ENCODE peak calls at places on chromosomes 7 and 10, in four cellular contexts. O is PC-9, Y is OCI-LY7, L is psoas muscle. E is an unnamed sample.

GRCh38 chr7:32293833-32294232 is 196.3 kb downstream of the LSM5 start:
- DNase-seq in O (no peak), Y (no peak), L (no peak), E (no peak)

GRCh38 chr10:49625411-49625810 is 11.6 kb downstream of the CHAT start:
- DNase-seq in O (no peak), Y (no peak), L (no peak), E (no peak)

GRCh38 chr7:120043250-120043649 is 229.7 kb upstream of the KCND2 start:
- DNase-seq in O (no peak), Y (no peak), L (no peak), E (no peak)

GRCh38 chr10:123245264-123245663 is 91.1 kb downstream of the BUB3 start:
- DNase-seq in O (no peak), Y (no peak), L (no peak), E (no peak)

GRCh38 chr10:119896061-119896655 is 3.6 kb downstream of the SEC23IP start:
- DNase-seq in O (no peak), Y (no peak), L (no peak), E (no peak)

GRCh38 chr10:20631229-20631628 is 265.9 kb downstream of the NEBL start:
- DNase-seq in O (no peak), Y (no peak), L (no peak), E (no peak)

GRCh38 chr10:37681617-37681999 is 175.8 kb downstream of the ZNF248 start:
- DNase-seq in O (no peak), Y (no peak), L (no peak), E (no peak)

GRCh38 chr10:70052462-70053211 is at the start of gene MACROH2A2:
- DNase-seq in O (no peak), Y (no peak), L (peak; percentile 68), E (no peak)

GRCh38 chr10:93941603-93942002 is 47.8 kb downstream of the SLC35G1 start:
- DNase-seq in O (no peak), Y (no peak), L (no peak), E (no peak)

GRCh38 chr7:129150199-129150996 is 5.9 kb downstream of the TSPAN33 start:
- DNase-seq in O (no peak), Y (no peak), L (no peak), E (no peak)

GRCh38 chr7:142882338-142882678 is 3.2 kb downstream of the TRPV6 start:
- DNase-seq in O (peak; percentile 74), Y (no peak), L (no peak), E (no peak)

GRCh38 chr10:120732643-120733313 is 118.4 kb upstream of the WDR11 start:
- DNase-seq in O (no peak), Y (no peak), L (no peak), E (no peak)

GRCh38 chr7:103075337-103075918 is 488 bp downstream of the ARMC10 start:
- DNase-seq in O (no peak), Y (peak; percentile 74), L (peak; percentile 70), E (peak; percentile 60)

GRCh38 chr10:133184591-133185244 is 24.7 kb downstream of the KNDC1 start:
- DNase-seq in O (no peak), Y (no peak), L (no peak), E (no peak)

GRCh38 chr10:89427629-89428028 is 13.3 kb downstream of the IFIT5 start:
- DNase-seq in O (no peak), Y (no peak), L (no peak), E (no peak)

GRCh38 chr7:104572554-104572953 is 244.2 kb downstream of the LHFPL3 start:
- DNase-seq in O (no peak), Y (no peak), L (no peak), E (no peak)

GRCh38 chr10:133381041-133381440 is 2.0 kb downstream of the PAOX start:
- DNase-seq in O (no peak), Y (no peak), L (no peak), E (no peak)

GRCh38 chr10:25339966-25340365 is 165.2 kb downstream of the GPR158 start:
- DNase-seq in O (no peak), Y (no peak), L (no peak), E (no peak)

GRCh38 chr10:126380352-126381076 is 7.8 kb downstream of the ADAM12 start:
- DNase-seq in O (no peak), Y (no peak), L (no peak), E (no peak)

GRCh38 chr10:96711048-96711713 is 9.1 kb downstream of the PIK3AP1 start:
- DNase-seq in O (no peak), Y (no peak), L (no peak), E (no peak)

GRCh38 chr7:32957326-32958045 is at the start of gene FKBP9:
- DNase-seq in O (peak; percentile 97), Y (no peak), L (peak; percentile 91), E (peak; percentile 5)

GRCh38 chr10:111993872-111994426 is 189.6 kb downstream of the GPAM start:
- DNase-seq in O (no peak), Y (no peak), L (no peak), E (no peak)

GRCh38 chr7:114533151-114533550 is 118.5 kb downstream of the FOXP2 start:
- DNase-seq in O (no peak), Y (no peak), L (no peak), E (no peak)

GRCh38 chr7:133853706-133854276 is 273.3 kb upstream of the LRGUK start:
- DNase-seq in O (peak; percentile 82), Y (peak; percentile 63), L (no peak), E (no peak)

GRCh38 chr10:21172774-21173432 is 275.8 kb upstream of the NEBL start:
- DNase-seq in O (peak; percentile 26), Y (no peak), L (no peak), E (no peak)

GRCh38 chr10:59454289-59454919 is 92.1 kb upstream of the FAM13C start:
- DNase-seq in O (no peak), Y (no peak), L (no peak), E (no peak)

GRCh38 chr10:6699336-6699735 is 119.3 kb upstream of the PRKCQ start:
- DNase-seq in O (no peak), Y (no peak), L (no peak), E (no peak)

GRCh38 chr10:105188737-105189463 is 547.8 kb downstream of the SORCS3 start:
- DNase-seq in O (no peak), Y (no peak), L (no peak), E (no peak)

GRCh38 chr7:17497549-17498193 is 199.2 kb downstream of the AHR start:
- DNase-seq in O (no peak), Y (no peak), L (no peak), E (no peak)

GRCh38 chr10:119755446-119755845 is 29.6 kb downstream of the INPP5F start:
- DNase-seq in O (no peak), Y (no peak), L (no peak), E (no peak)

GRCh38 chr7:50412958-50413357 is 37.2 kb downstream of the FIGNL1 start:
- DNase-seq in O (no peak), Y (peak; percentile 49), L (no peak), E (no peak)

GRCh38 chr7:18976715-18977466 is 140.5 kb downstream of the TWIST1 start:
- DNase-seq in O (no peak), Y (no peak), L (no peak), E (no peak)

GRCh38 chr7:67525588-67525987 is 529.0 kb downstream of the TYW1 start:
- DNase-seq in O (no peak), Y (no peak), L (no peak), E (no peak)

GRCh38 chr7:51430480-51431086 is 114.0 kb upstream of the COBL start:
- DNase-seq in O (peak; percentile 50), Y (peak; percentile 58), L (no peak), E (no peak)

GRCh38 chr7:26638140-26638539 is 226.2 kb downstream of the SKAP2 start:
- DNase-seq in O (no peak), Y (no peak), L (no peak), E (no peak)

GRCh38 chr7:26639111-26639510 is 225.3 kb downstream of the SKAP2 start:
- DNase-seq in O (no peak), Y (no peak), L (no peak), E (no peak)

GRCh38 chr7:26636808-26637207 is 227.6 kb downstream of the SKAP2 start:
- DNase-seq in O (no peak), Y (no peak), L (no peak), E (no peak)

GRCh38 chr7:26639695-26640094 is 224.7 kb downstream of the SKAP2 start:
- DNase-seq in O (no peak), Y (no peak), L (no peak), E (no peak)

DNA sequence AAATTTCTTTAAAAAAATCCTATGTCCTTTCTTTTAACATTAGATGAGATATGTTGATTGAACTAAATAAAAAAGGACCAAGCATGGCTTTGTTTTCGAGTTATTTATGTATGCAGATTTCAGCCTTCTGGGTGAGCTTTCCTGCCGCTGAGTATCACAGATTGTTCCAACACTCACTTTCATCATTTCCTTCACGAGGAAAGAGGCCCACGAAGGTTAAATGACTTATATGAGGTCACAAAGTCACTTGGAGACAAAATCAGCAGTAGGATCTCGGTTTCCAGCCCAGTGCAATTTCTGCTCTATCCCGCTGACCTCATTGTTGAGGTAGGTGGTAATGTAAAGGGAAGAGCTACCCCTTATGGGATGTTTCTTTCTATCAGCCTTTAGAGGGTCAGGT is 226.8 kb downstream of the SKAP2 start:
- DNase-seq in O (no peak), Y (no peak), L (no peak), E (no peak)
- H3K4me3 ChIP-seq in O (no peak overlapping the region), Y (no peak overlapping the region), L (no peak overlapping the region), E (no peak overlapping the region)

GRCh38 chr10:79403441-79404230 is 41.8 kb downstream of the ZCCHC24 start:
- DNase-seq in O (no peak), Y (no peak), L (peak; percentile 72), E (no peak)
- H3K4me1 ChIP-seq in O (peaks cover 22% of the 10 kb centered on the region), Y (no peaks in the 10 kb centered on the region), L (peaks cover 100% of the 10 kb centered on the region), E (no peaks in the 10 kb centered on the region)

GRCh38 chr7:35828817-35829216 is 28.0 kb downstream of the SEPTIN7 start:
- DNase-seq in O (no peak), Y (no peak), L (no peak), E (no peak)

GRCh38 chr7:35823440-35823839 is 22.6 kb downstream of the SEPTIN7 start:
- DNase-seq in O (no peak), Y (no peak), L (no peak), E (no peak)

GRCh38 chr7:35825984-35826383 is 25.1 kb downstream of the SEPTIN7 start:
- DNase-seq in O (no peak), Y (no peak), L (no peak), E (no peak)

GRCh38 chr7:35831208-35831607 is 30.4 kb downstream of the SEPTIN7 start:
- DNase-seq in O (no peak), Y (no peak), L (no peak), E (no peak)

GRCh38 chr7:35826751-35827150 is 25.9 kb downstream of the SEPTIN7 start:
- DNase-seq in O (no peak), Y (no peak), L (no peak), E (no peak)
- H3K9me3 ChIP-seq in O (no peaks in the 10 kb centered on the region), Y (no peaks in the 10 kb centered on the region), L (no peaks in the 10 kb centered on the region), E (no peaks in the 10 kb centered on the region)

DNA sequence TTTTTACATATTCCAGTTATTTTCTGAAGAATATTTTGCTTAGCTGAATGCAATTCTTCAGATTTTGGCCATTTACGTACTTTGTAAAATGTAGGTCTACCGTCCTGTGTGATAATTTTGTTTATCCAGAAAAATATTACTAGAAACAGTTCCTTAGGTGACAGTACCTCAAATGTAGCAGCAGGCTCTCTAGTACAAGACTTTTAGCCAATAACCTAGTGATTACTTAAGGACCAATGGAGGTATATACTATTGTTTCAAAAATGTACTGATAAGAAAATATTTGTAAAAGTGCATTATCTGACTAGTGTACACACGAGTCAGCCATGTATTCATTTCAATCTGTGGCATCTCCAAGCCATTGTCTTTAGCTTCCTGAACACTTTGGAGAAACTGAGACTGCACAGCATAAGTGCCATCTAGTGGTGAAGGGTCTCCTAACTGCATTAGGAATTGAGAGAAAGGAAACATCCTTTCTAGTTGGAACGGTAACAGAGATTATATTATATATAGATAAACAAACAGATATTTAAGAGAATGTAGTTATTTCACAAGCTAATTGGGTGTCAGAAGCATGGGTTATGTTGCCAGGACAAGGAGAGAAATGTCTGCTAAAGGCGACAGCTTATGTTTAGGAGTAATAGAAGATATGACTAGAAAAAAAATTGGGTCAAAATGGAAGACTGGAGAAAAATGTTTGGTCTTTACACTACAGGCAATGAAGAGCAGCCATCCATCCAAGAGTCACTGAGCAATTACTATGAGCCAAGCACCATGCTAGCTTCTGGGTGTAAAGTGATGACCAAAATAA is 23.7 kb downstream of the RTKN2 start:
- DNase-seq in O (peak; percentile 37), Y (peak; percentile 86), L (no peak), E (peak; percentile 65)
- H3K4me3 ChIP-seq in O (no peak overlapping the region), Y (no peak overlapping the region), L (no peak overlapping the region), E (no peak overlapping the region)